ENCODE peak calls at places on chromosomes 13 and 19, in six cellular contexts. Y is HepG2, B is SK-N-SH, G is K562, E is T47D, K is GM12878. J is an unnamed sample.

GRCh38 chr13:41700790-41701310 is 243.5 kb downstream of the RGCC start:
- DNase-seq in Y (no peak), B (peak; percentile 9), G (no peak), E (no peak), K (no peak), J (no peak)

GRCh38 chr19:7831452-7831851 is 1.4 kb downstream of the EVI5L start:
- DNase-seq in Y (peak; percentile 70), B (no peak), G (peak; percentile 68), E (no peak), K (no peak), J (peak; percentile 66)

GRCh38 chr13:41842029-41842428 is 118.9 kb downstream of the VWA8 start:
- DNase-seq in Y (no peak), B (no peak), G (no peak), E (no peak), K (no peak), J (no peak)

GRCh38 chr13:91767681-91768080 is 369.3 kb downstream of the GPC5 start:
- DNase-seq in Y (no peak), B (no peak), G (no peak), E (no peak), K (no peak), J (no peak)

GRCh38 chr19:3774621-3775373 is 2.8 kb upstream of the RAX2 start:
- DNase-seq in Y (no peak), B (no peak), G (peak; percentile 49), E (no peak), K (no peak), J (no peak)

GRCh38 chr19:6970478-6970877 is 50.8 kb downstream of the MBD3L2B start:
- DNase-seq in Y (no peak), B (peak; percentile 8), G (peak; percentile 34), E (no peak), K (no peak), J (peak; percentile 41)

GRCh38 chr13:62697702-62698101 is 1282.1 kb upstream of the PCDH20 start:
- DNase-seq in Y (no peak), B (no peak), G (no peak), E (no peak), K (no peak), J (no peak)

GRCh38 chr19:6610934-6611370 is 20.0 kb upstream of the CD70 start:
- DNase-seq in Y (no peak), B (no peak), G (no peak), E (no peak), K (no peak), J (peak; percentile 40)

GRCh38 chr13:66635526-66635925 is 594.6 kb downstream of the PCDH9 start:
- DNase-seq in Y (no peak), B (no peak), G (no peak), E (no peak), K (no peak), J (no peak)

GRCh38 chr13:98651716-98652115 is 74.8 kb upstream of the STK24 start:
- DNase-seq in Y (no peak), B (no peak), G (no peak), E (no peak), K (no peak), J (no peak)

GRCh38 chr13:24085662-24086061 is 74.9 kb upstream of the SPATA13 start:
- DNase-seq in Y (peak; percentile 23), B (no peak), G (no peak), E (no peak), K (no peak), J (no peak)

GRCh38 chr13:74102691-74103090 is 31.5 kb downstream of the KLF12 start:
- DNase-seq in Y (no peak), B (no peak), G (no peak), E (no peak), K (no peak), J (no peak)

GRCh38 chr13:73059460-73060250 is 850 bp downstream of the KLF5 start:
- DNase-seq in Y (peak; percentile 52), B (no peak), G (peak; percentile 34), E (peak; percentile 57), K (no peak), J (no peak)

GRCh38 chr19:39428309-39429112 is 7.2 kb downstream of the RPS16 start:
- DNase-seq in Y (peak; percentile 66), B (no peak), G (no peak), E (no peak), K (no peak), J (no peak)

GRCh38 chr13:94369862-94370491 is 109.5 kb downstream of the DCT start:
- DNase-seq in Y (no peak), B (no peak), G (no peak), E (peak; percentile 25), K (no peak), J (no peak)

GRCh38 chr19:10193666-10194499 is 870 bp downstream of the DNMT1 start:
- DNase-seq in Y (peak; percentile 13), B (no peak), G (peak; percentile 75), E (no peak), K (no peak), J (no peak)

GRCh38 chr19:52889931-52890330 is 7.5 kb downstream of the ZNF320 start:
- DNase-seq in Y (no peak), B (no peak), G (no peak), E (no peak), K (no peak), J (no peak)

GRCh38 chr13:36352350-36352749 is 6.2 kb upstream of the SPART start:
- DNase-seq in Y (no peak), B (no peak), G (no peak), E (no peak), K (no peak), J (no peak)

GRCh38 chr19:5775668-5776309 is 8.8 kb downstream of the PRR22 start:
- DNase-seq in Y (no peak), B (no peak), G (no peak), E (no peak), K (no peak), J (no peak)

GRCh38 chr19:15432018-15432494 is 13.3 kb upstream of the AKAP8L start:
- DNase-seq in Y (no peak), B (peak; percentile 71), G (no peak), E (no peak), K (no peak), J (no peak)

GRCh38 chr13:52414963-52415362 is 9.0 kb upstream of the THSD1 start:
- DNase-seq in Y (no peak), B (no peak), G (no peak), E (no peak), K (no peak), J (no peak)

GRCh38 chr19:35388277-35389054 is 17.6 kb downstream of the GPR42 start:
- DNase-seq in Y (peak; percentile 87), B (no peak), G (no peak), E (no peak), K (no peak), J (no peak)

GRCh38 chr13:51869921-51870320 is 8.2 kb downstream of the CCDC70 start:
- DNase-seq in Y (no peak), B (no peak), G (no peak), E (no peak), K (no peak), J (no peak)

GRCh38 chr13:27182844-27183497 is 11.4 kb upstream of the USP12 start:
- DNase-seq in Y (peak; percentile 67), B (no peak), G (peak; percentile 58), E (no peak), K (no peak), J (peak; percentile 78)

GRCh38 chr13:100234006-100234405 is 145.1 kb downstream of the PCCA start:
- DNase-seq in Y (no peak), B (no peak), G (no peak), E (no peak), K (no peak), J (no peak)

GRCh38 chr19:33819496-33819874 is 22.8 kb downstream of the KCTD15 start:
- DNase-seq in Y (no peak), B (no peak), G (no peak), E (no peak), K (no peak), J (no peak)
- TF ChIP-seq JUND in Y (no peak), B (no peak), G (no peak), E (no peak), K (no peak), J (no peak)

DNA sequence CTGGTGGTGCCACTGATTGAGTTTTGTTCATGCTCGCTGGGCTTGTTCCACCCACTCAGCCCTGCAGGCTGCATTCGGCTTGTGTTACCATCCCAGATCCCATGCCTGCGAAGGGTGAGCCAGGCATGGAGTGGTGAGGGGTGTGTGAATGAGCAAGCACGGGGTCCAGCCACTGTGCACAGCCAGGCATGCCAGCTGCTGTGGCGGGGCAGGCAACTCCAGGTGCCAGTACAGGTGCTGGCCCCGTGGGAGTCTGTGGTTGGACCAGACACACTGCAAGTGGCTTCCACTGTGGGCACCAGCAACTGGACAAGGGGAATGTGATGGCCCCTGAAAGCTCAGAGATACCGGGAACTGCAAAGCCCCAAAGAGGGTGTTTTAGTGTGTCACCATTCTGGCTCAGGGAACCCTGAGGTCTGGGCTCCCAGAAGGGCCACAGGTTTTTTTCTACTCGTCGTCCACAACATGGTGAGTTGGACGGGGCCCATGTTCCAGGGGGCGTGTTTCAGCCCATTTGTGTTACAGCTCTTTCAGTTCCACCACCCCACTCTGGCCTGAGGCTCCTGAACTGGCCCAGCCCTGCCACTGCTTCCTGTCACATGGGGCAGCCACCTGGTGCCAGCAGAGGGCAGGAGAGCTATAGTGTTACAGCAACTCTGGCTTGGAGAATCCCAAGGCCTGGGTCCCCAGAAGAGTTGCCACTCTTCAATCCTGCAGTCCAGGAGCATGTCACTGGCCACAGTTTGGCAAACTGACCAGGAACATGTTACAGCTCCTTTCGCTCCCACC is 217.0 kb upstream of the OBI1 start:
- DNase-seq in Y (no peak), B (no peak), G (no peak), E (no peak), K (no peak), J (no peak)
- TF ChIP-seq JUND in Y (no peak), B (no peak), G (no peak), E (no peak), K (no peak), J (no peak)

GRCh38 chr13:75505966-75506365 is 24.0 kb upstream of the TBC1D4 start:
- DNase-seq in Y (no peak), B (no peak), G (peak; percentile 6), E (no peak), K (no peak), J (no peak)

GRCh38 chr13:75508002-75508548 is 26.1 kb upstream of the TBC1D4 start:
- DNase-seq in Y (no peak), B (no peak), G (no peak), E (no peak), K (no peak), J (no peak)

GRCh38 chr13:75507027-75508001 is 25.3 kb upstream of the TBC1D4 start:
- DNase-seq in Y (no peak), B (no peak), G (no peak), E (no peak), K (no peak), J (no peak)

GRCh38 chr13:75511226-75511625 is 26.4 kb downstream of the COMMD6 start:
- DNase-seq in Y (no peak), B (no peak), G (no peak), E (no peak), K (no peak), J (no peak)

GRCh38 chr13:75505327-75505726 is 23.4 kb upstream of the TBC1D4 start:
- DNase-seq in Y (no peak), B (no peak), G (no peak), E (no peak), K (no peak), J (no peak)
- TF ChIP-seq JUND in Y (no peak), B (no peak), G (no peak), E (no peak), K (no peak), J (no peak)

DNA sequence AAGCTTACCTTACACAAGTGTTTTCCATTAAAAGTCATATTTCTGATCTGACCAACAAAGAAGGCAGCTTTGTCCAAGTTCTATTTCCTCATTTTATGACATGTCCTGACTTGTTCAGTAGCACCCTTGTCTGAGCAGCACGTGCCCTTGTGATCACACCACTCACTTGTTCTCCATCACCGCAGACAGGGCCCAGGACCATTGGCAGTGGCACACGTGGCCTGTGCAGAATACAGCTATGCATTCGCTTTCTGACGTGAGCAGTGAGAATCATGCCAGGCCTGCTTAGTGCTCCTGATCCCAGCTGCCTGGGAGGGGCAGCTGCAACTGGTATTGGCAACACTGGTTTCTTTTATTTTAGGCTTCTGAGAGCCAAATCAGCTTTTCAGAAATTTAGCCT is 134.2 kb downstream of the FRY start:
- DNase-seq in Y (no peak), B (no peak), G (no peak), E (no peak), K (no peak), J (no peak)
- TF ChIP-seq JUND in Y (no peak), B (no peak), G (no peak), E (no peak), K (no peak), J (no peak)